ENCODE peak calls at places on chromosomes 16 and 17, in nine cellular contexts. K is left ventricle myocardium inferior; X is endodermal cell; H is RWPE1; G is tibial nerve; I is CD4-positive, alpha-beta T cell; P is CD8-positive, alpha-beta memory T cell; V is mammary epithelial cell; B is IMR-90. D is an unnamed sample.

GRCh38 chr16:9219811-9220210 is 128.4 kb downstream of the HAPSTR1 start:
- DNase-seq in K (no peak), G (no peak), B (no peak), V (no peak), X (no peak), H (no peak), I (no peak), P (no peak), D (no peak)

GRCh38 chr17:30450125-30451027 is 26.8 kb upstream of the GOSR1 start:
- DNase-seq in H (no peak), G (no peak), B (peak), K (no peak), X (no peak), I (no peak), P (no peak), V (no peak), D (no peak)

GRCh38 chr17:75776399-75777242 is 8.0 kb upstream of the UNK start:
- DNase-seq in I (no peak), P (no peak), V (no peak), K (no peak), G (no peak), H (no peak), X (peak), B (no peak), D (no peak)

GRCh38 chr16:1650131-1650530 is 27.9 kb upstream of the JPT2 start:
- DNase-seq in G (no peak), K (no peak), H (no peak), I (no peak), B (no peak), P (no peak), V (no peak), X (no peak), D (no peak)

GRCh38 chr17:12342609-12343248 is 322.1 kb downstream of the MAP2K4 start:
- DNase-seq in P (no peak), H (no peak), B (no peak), G (no peak), I (no peak), K (no peak), V (no peak), X (peak), D (no peak)

GRCh38 chr17:68740555-68741447 is 139.6 kb upstream of the FAM20A start:
- DNase-seq in P (no peak), V (no peak), K (no peak), G (no peak), I (no peak), X (no peak), B (no peak), H (no peak), D (no peak)

GRCh38 chr17:351436-351713 is 1.2 kb downstream of the RPH3AL start:
- DNase-seq in B (no peak), G (no peak), K (no peak), I (no peak), P (no peak), V (peak), H (peak), X (no peak), D (no peak)

GRCh38 chr16:79168321-79168720 is 432.2 kb downstream of the MAF start:
- DNase-seq in X (no peak), K (no peak), V (no peak), P (no peak), B (no peak), I (no peak), G (no peak), H (no peak), D (no peak)

GRCh38 chr17:1228752-1229353 is 41.4 kb upstream of the BHLHA9 start:
- DNase-seq in H (no peak), X (peak), P (no peak), G (no peak), B (no peak), I (no peak), K (no peak), V (no peak), D (no peak)

GRCh38 chr17:64679710-64680216 is 17.7 kb upstream of the SMURF2 start:
- DNase-seq in H (peak), X (peak), K (no peak), V (peak), B (peak), I (no peak), G (no peak), P (no peak), D (no peak)

GRCh38 chr16:89668790-89669158 is 11.1 kb downstream of the SPATA33 start:
- DNase-seq in B (no peak), P (no peak), V (no peak), I (no peak), X (no peak), G (no peak), H (no peak), K (no peak), D (no peak)

GRCh38 chr17:79844869-79845600 is 5.8 kb upstream of the CBX4 start:
- DNase-seq in K (peak), H (no peak), I (no peak), G (no peak), V (no peak), P (peak), X (peak), B (no peak), D (peak)

GRCh38 chr16:3045758-3046505 is 429 bp upstream of the MMP25 start:
- DNase-seq in V (no peak), G (no peak), H (no peak), K (no peak), I (no peak), P (no peak), X (peak), B (no peak), D (no peak)

GRCh38 chr16:89584768-89585549 is 9.4 kb downstream of the CPNE7 start:
- DNase-seq in H (no peak), B (no peak), V (no peak), G (no peak), I (no peak), X (no peak), K (no peak), P (no peak), D (no peak)

GRCh38 chr17:79795795-79796569 is 895 bp downstream of the CBX8 start:
- DNase-seq in K (no peak), X (peak), B (no peak), V (no peak), P (no peak), I (no peak), H (no peak), G (no peak), D (no peak)

GRCh38 chr17:71964559-71964958 is 156.3 kb upstream of the SOX9 start:
- DNase-seq in X (no peak), I (no peak), H (no peak), B (no peak), K (no peak), V (no peak), G (no peak), P (no peak), D (no peak)

GRCh38 chr17:80034654-80034976 is 1.1 kb downstream of the TBC1D16 start:
- DNase-seq in X (no peak), H (no peak), I (no peak), V (no peak), G (no peak), K (no peak), P (no peak), B (no peak), D (no peak)

GRCh38 chr17:50768348-50768761 is 1.0 kb upstream of the ANKRD40CL start:
- DNase-seq in I (no peak), H (peak), B (no peak), G (no peak), P (no peak), V (no peak), X (peak), K (no peak), D (no peak)

GRCh38 chr17:27577124-27577761 is 53.7 kb upstream of the LGALS9 start:
- DNase-seq in P (no peak), G (no peak), B (peak), X (peak), I (no peak), K (no peak), H (no peak), V (peak), D (peak)

GRCh38 chr16:86513471-86514277 is 3.3 kb downstream of the FOXF1 start:
- DNase-seq in I (no peak), K (no peak), V (no peak), G (no peak), B (no peak), H (no peak), P (no peak), X (no peak), D (no peak)

GRCh38 chr16:70395345-70395901 is 43.5 kb downstream of the ST3GAL2 start:
- DNase-seq in X (peak), K (peak), I (peak), B (peak), G (no peak), H (no peak), V (peak), P (peak), D (peak)

GRCh38 chr16:5056347-5056746 is 9.4 kb downstream of the C16orf89 start:
- DNase-seq in G (no peak), V (no peak), K (no peak), X (peak), P (peak), H (no peak), I (peak), B (no peak), D (no peak)

GRCh38 chr16:89737341-89738071 is 16.2 kb downstream of the ZNF276 start:
- DNase-seq in P (peak), B (no peak), G (no peak), I (peak), V (no peak), K (no peak), X (no peak), H (no peak), D (no peak)

GRCh38 chr17:61294777-61295176 is 104.9 kb upstream of the TBX2 start:
- DNase-seq in K (no peak), P (no peak), I (no peak), H (no peak), V (peak), B (peak), G (no peak), X (peak), D (no peak)
- H3K27ac ChIP-seq in K (peak), P (no peak), I (no peak), H (no peak), V (no peak), B (peak), G (no peak), X (no peak), D (no peak)

DNA sequence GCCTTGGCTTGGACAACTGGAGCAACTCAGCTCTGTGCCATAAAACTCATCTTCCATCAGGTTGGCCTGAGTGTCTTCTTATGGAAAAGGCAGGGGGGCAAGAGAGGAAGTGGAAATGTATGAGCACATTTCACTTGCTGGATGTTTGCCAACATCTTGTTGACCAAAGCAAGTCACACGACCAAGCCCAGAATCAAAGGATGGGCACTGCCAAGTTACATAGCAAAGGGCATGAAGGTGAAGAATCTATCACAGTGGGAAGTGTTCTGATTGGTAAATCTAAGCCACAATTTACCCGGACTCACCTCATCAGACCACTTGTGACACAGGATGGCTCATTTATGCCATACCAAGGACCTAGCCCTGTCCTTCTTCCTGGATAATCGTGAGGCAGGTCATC is 310.5 kb upstream of the IRX5 start:
- DNase-seq in V (no peak), X (no peak), B (no peak), I (no peak), H (no peak), G (no peak), K (no peak), P (no peak), D (no peak)
- H3K27ac ChIP-seq in V (no peak), X (no peak), B (no peak), I (no peak), H (no peak), G (no peak), K (no peak), P (no peak), D (no peak)

DNA sequence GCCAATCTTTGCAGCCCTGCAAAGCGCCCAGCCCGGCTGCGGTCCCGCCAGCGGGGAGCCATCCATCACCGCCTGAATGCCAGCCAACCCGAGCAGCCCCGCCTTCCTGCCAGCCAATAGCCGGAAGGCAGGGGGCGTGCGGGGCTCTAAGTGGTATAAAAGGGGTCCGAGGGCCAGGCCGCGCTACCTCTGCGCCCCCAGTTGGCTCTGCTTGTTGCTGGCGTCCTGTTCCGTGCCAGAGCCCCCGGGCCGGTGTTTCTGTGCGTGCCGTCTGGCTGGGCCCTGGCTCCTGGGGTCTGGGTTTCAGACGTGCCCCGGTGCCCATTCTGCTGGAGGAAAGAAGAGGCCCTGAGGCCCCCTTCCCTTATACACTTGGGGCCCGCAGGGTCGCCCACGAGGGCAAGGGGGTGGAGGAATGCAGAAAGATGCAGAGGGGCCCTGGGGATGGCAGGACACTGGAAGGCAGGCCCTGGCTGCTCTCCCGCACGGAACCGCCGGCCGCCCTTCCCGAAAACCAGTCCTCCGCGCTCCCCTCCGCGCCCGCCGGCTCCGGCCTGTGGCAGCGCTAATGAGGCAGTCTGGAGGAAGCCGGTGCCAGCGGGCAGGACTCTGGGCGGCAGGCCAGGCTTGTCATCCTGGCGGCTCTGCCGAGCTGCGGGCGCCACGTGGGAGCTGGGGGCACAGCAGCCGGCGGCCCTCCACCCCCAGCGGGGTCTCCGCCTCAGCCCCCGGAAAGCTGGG is 14.0 kb downstream of the COPZ2 start:
- DNase-seq in H (peak), X (peak), B (peak), V (peak), I (no peak), P (peak), K (peak), G (peak), D (peak)
- H3K27ac ChIP-seq in H (peak), X (peak), B (no peak), V (peak), I (no peak), P (peak), K (peak), G (peak), D (peak)

GRCh38 chr16:49856741-49857330 is 924 bp upstream of the ZNF423 start:
- DNase-seq in X (peak), H (peak), B (peak), G (peak), V (peak), K (peak), I (no peak), P (no peak), D (peak)
- H3K27ac ChIP-seq in X (peak), H (peak), B (no peak), G (peak), V (no peak), K (peak), I (no peak), P (no peak), D (no peak)

GRCh38 chr16:71574702-71575101 is 2.2 kb downstream of the TAT start:
- DNase-seq in B (no peak), X (no peak), G (no peak), I (no peak), V (no peak), P (no peak), K (no peak), H (no peak), D (no peak)

GRCh38 chr16:71572497-71573116 is 4.3 kb downstream of the TAT start:
- DNase-seq in I (no peak), K (no peak), X (no peak), P (no peak), V (no peak), G (no peak), H (no peak), B (no peak), D (no peak)

GRCh38 chr16:71573387-71574094 is 3.4 kb downstream of the TAT start:
- DNase-seq in G (no peak), B (no peak), H (no peak), X (no peak), P (no peak), I (no peak), V (no peak), K (no peak), D (no peak)

DNA sequence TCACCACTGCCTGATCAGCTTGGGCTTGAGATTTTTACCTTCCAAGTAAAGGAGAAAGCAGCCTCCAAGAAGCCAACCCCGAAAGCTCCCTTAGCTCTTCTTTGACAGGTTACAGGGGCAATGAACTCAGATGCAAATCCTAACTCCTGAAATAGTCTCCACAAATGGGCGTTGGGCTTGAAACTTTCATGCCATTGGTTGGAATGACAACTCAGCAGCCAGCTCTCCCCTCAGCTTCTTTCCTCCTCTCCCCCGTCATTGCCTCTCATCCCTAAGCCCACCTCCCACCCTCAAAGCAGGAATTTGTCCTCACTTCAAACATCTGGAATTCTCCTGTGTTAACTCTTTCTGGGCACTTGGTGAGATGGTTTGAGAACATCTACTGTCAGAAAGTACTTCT is at the start of gene TAT:
- DNase-seq in P (no peak), V (no peak), B (no peak), G (no peak), H (no peak), I (no peak), X (peak), K (no peak), D (no peak)
- H3K27ac ChIP-seq in P (no peak), V (no peak), B (no peak), G (no peak), H (no peak), I (no peak), X (no peak), K (no peak), D (no peak)

DNA sequence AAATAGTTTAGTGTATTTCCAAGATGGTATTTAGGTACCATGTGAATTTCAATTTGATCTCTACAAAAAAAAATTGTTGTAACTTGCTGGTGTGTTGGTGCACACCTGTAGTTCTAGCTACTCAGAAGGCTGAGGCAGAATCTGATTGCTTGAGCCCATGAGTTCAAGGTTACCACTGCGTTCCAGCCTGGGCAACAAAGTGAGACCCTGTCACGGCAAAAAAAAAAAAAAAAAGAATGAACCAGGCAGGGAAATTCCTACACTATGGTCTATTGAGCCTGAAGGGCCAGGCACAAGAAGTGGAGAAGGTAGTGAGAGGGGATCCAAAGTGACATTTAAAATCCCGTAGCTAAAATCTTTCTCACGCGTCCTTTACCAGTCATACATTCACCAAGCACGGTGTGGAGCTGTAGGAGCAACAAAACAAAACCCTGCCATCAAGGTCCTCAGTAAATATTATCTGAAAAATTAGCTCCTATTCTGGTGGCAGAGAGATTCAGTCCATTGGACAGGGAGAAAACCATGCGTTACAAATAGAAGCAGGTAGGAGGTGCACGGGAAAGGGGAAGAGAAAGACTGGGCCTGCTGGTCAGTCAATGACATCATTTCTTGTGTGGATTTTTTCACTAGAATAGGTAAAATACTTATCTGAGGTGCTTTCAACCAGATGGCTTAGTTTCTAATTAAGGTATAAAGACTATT is 27.3 kb downstream of the TXNDC11 start:
- DNase-seq in G (no peak), X (no peak), V (no peak), P (no peak), K (no peak), I (no peak), B (no peak), H (no peak), D (no peak)
- H3K27ac ChIP-seq in G (no peak), X (no peak), V (no peak), P (no peak), K (peak), I (no peak), B (no peak), H (peak), D (no peak)

GRCh38 chr16:50173318-50173717 is 20.2 kb downstream of the TENT4B start:
- DNase-seq in B (peak), K (no peak), V (no peak), H (no peak), G (no peak), I (no peak), X (no peak), P (no peak), D (no peak)
- H3K27ac ChIP-seq in B (no peak), K (no peak), V (no peak), H (no peak), G (no peak), I (no peak), X (no peak), P (no peak), D (no peak)

GRCh38 chr16:29730649-29731048 is 15.1 kb downstream of the C16orf54 start:
- DNase-seq in H (no peak), I (no peak), P (no peak), B (no peak), K (no peak), G (no peak), X (no peak), V (no peak), D (no peak)

GRCh38 chr16:29729116-29729521 is 16.7 kb downstream of the C16orf54 start:
- DNase-seq in X (peak), H (peak), K (no peak), I (no peak), G (no peak), P (no peak), V (peak), B (peak), D (no peak)

GRCh38 chr16:29727452-29727851 is 18.3 kb downstream of the C16orf54 start:
- DNase-seq in B (no peak), G (no peak), H (no peak), P (no peak), V (no peak), K (no peak), X (no peak), I (no peak), D (no peak)

GRCh38 chr16:29726845-29727379 is 18.9 kb downstream of the C16orf54 start:
- DNase-seq in H (no peak), I (no peak), K (no peak), P (no peak), B (no peak), G (no peak), X (no peak), V (no peak), D (no peak)
- H3K27ac ChIP-seq in H (no peak), I (no peak), K (no peak), P (no peak), B (no peak), G (no peak), X (no peak), V (no peak), D (no peak)

GRCh38 chr17:57276621-57277020 is 20.3 kb downstream of the MSI2 start:
- DNase-seq in X (no peak), V (no peak), I (no peak), P (no peak), B (no peak), H (no peak), K (no peak), G (no peak), D (no peak)

GRCh38 chr17:57275365-57275764 is 19.0 kb downstream of the MSI2 start:
- DNase-seq in P (no peak), B (no peak), V (no peak), H (no peak), X (no peak), I (no peak), K (no peak), G (no peak), D (no peak)

GRCh38 chr17:57273471-57273870 is 17.1 kb downstream of the MSI2 start:
- DNase-seq in X (no peak), B (no peak), I (no peak), V (no peak), K (no peak), G (no peak), H (no peak), P (no peak), D (no peak)

GRCh38 chr17:57271821-57272220 is 15.5 kb downstream of the MSI2 start:
- DNase-seq in V (no peak), H (no peak), B (no peak), P (no peak), I (no peak), X (peak), G (no peak), K (no peak), D (peak)

GRCh38 chr17:57274162-57274561 is 17.8 kb downstream of the MSI2 start:
- DNase-seq in V (no peak), K (no peak), G (no peak), B (no peak), I (no peak), P (no peak), H (no peak), X (no peak), D (no peak)
- H3K27ac ChIP-seq in V (no peak), K (no peak), G (no peak), B (no peak), I (no peak), P (no peak), H (no peak), X (peak), D (no peak)

D was measured in substantia nigra.